ENCODE peak calls at places on chromosomes 2 and 18, in eight cellular contexts. M is glutamatergic neuron; W is GM19239; J is fibroblast of pulmonary artery; E is effector memory CD4-positive, alpha-beta T cell; H is left cardiac atrium; L is stromal cell of bone marrow; D is LHCN-M2. Z is an unnamed sample.

GRCh38 chr2:111205774-111206173 is 85.1 kb downstream of the BCL2L11 start:
- DNase-seq in W (no peak), D (no peak), L (no peak), H (no peak), M (no peak), J (no peak), E (no peak), Z (no peak)

GRCh38 chr18:36448384-36449290 is 151.1 kb downstream of the FHOD3 start:
- DNase-seq in H (no peak), E (no peak), J (no peak), D (no peak), M (no peak), W (no peak), L (no peak), Z (no peak)

GRCh38 chr2:23533014-23533730 is 148.2 kb downstream of the KLHL29 start:
- DNase-seq in D (no peak), M (peak), J (no peak), W (no peak), H (no peak), L (no peak), E (no peak), Z (no peak)

GRCh38 chr2:209391776-209392401 is 32.0 kb upstream of the MAP2 start:
- DNase-seq in L (peak), J (peak), H (no peak), D (peak), E (no peak), W (no peak), M (no peak), Z (peak)

GRCh38 chr18:22539045-22539444 is 121.3 kb upstream of the CTAGE1 start:
- DNase-seq in M (no peak), E (no peak), J (no peak), W (no peak), D (no peak), L (no peak), H (peak), Z (no peak)

GRCh38 chr2:23241106-23241505 is 143.9 kb upstream of the KLHL29 start:
- DNase-seq in W (no peak), E (no peak), J (no peak), H (no peak), M (peak), D (peak), L (no peak), Z (peak)

GRCh38 chr2:240725266-240726060 is 33.8 kb downstream of the AQP12A start:
- DNase-seq in W (no peak), E (no peak), H (no peak), M (no peak), D (peak), J (no peak), L (no peak), Z (peak)

GRCh38 chr2:219631925-219632757 is 4.7 kb downstream of the SLC4A3 start:
- DNase-seq in L (no peak), M (no peak), W (no peak), J (no peak), E (no peak), D (no peak), H (peak), Z (no peak)

GRCh38 chr2:239700946-239701345 is 300.1 kb upstream of the HDAC4 start:
- DNase-seq in J (no peak), D (no peak), H (no peak), W (no peak), L (no peak), M (no peak), E (no peak), Z (no peak)

GRCh38 chr2:1795842-1796580 is 51.7 kb upstream of the PXDN start:
- DNase-seq in J (no peak), M (no peak), W (no peak), H (no peak), E (no peak), D (no peak), L (no peak), Z (no peak)